ENCODE peak calls at places on chromosomes 13 and 19, in nine cellular contexts. G, B, Z, V, P, S, Y, O and I are unnamed samples.

GRCh38 chr13:50355797-50356196 is 340.6 kb downstream of the KCNRG start:
- DNase-seq in G (no peak), S (no peak), P (no peak), Z (no peak), V (no peak), B (no peak), Y (no peak), O (no peak), I (no peak)

GRCh38 chr13:33040116-33040515 is 23.9 kb downstream of the KL start:
- DNase-seq in P (no peak), O (no peak), V (no peak), Z (no peak), S (no peak), B (no peak), Y (no peak), G (no peak), I (no peak)

GRCh38 chr19:33245948-33246728 is 20.5 kb upstream of the SLC7A10 start:
- DNase-seq in O (peak), Z (peak), B (no peak), V (peak), S (no peak), P (no peak), Y (peak), G (no peak), I (no peak)

GRCh38 chr13:34416833-34417425 is 525.1 kb upstream of the NBEA start:
- DNase-seq in Y (no peak), Z (peak), G (no peak), B (peak), S (no peak), O (no peak), P (no peak), V (peak), I (no peak)

GRCh38 chr13:20721058-20721453 is 17.6 kb downstream of the IL17D start:
- DNase-seq in B (no peak), S (no peak), Z (no peak), V (no peak), Y (no peak), P (no peak), O (no peak), G (no peak), I (no peak)

GRCh38 chr19:56132316-56132822 is 8.7 kb upstream of the ZNF444 start:
- DNase-seq in Z (peak), Y (peak), S (no peak), O (peak), B (no peak), P (no peak), V (peak), G (no peak), I (no peak)

GRCh38 chr13:99322297-99323103 is 15.3 kb upstream of the GPR183 start:
- DNase-seq in O (no peak), P (no peak), Z (peak), B (no peak), V (peak), G (no peak), S (no peak), Y (no peak), I (no peak)

GRCh38 chr13:70523622-70524021 is 415.4 kb upstream of the KLHL1 start:
- DNase-seq in Y (no peak), B (no peak), Z (no peak), P (no peak), V (peak), S (no peak), O (no peak), G (no peak), I (no peak)

GRCh38 chr19:2097330-2098327 is 914 bp downstream of the IZUMO4 start:
- DNase-seq in S (no peak), Z (no peak), G (no peak), B (no peak), V (no peak), Y (no peak), P (no peak), O (peak), I (no peak)

GRCh38 chr19:58328999-58329398 is 2.2 kb downstream of the ZSCAN22 start:
- DNase-seq in O (peak), Y (no peak), B (no peak), P (no peak), V (no peak), Z (no peak), S (peak), G (peak), I (peak)

GRCh38 chr13:32585625-32586021 is 629 bp upstream of the PDS5B start:
- DNase-seq in O (peak), G (no peak), S (peak), Y (no peak), Z (no peak), V (no peak), P (no peak), B (no peak), I (peak)

GRCh38 chr13:98846521-98846920 is 94.0 kb upstream of the SLC15A1 start:
- DNase-seq in Y (no peak), O (no peak), G (no peak), Z (no peak), V (no peak), P (no peak), B (no peak), S (no peak), I (no peak)

GRCh38 chr19:58182577-58182988 is 278 bp upstream of the ZNF274 start:
- DNase-seq in P (no peak), V (no peak), G (no peak), O (no peak), S (no peak), Y (no peak), Z (no peak), B (no peak), I (no peak)

GRCh38 chr13:30870049-30870884 is 35.8 kb upstream of the MEDAG start:
- DNase-seq in V (peak), Z (peak), G (no peak), O (peak), P (no peak), S (no peak), Y (no peak), B (peak), I (peak)

GRCh38 chr13:110264685-110265275 is 42.2 kb downstream of the COL4A1 start:
- DNase-seq in P (no peak), Y (no peak), Z (no peak), V (no peak), G (no peak), S (no peak), B (peak), O (no peak), I (no peak)

GRCh38 chr19:1079566-1080111 is 12.7 kb downstream of the ARHGAP45 start:
- DNase-seq in O (no peak), Y (no peak), Z (no peak), B (no peak), G (no peak), S (no peak), V (no peak), P (no peak), I (no peak)

GRCh38 chr19:58563034-58563573 is 4.7 kb upstream of the UBE2M start:
- DNase-seq in Z (peak), P (peak), V (no peak), S (peak), B (no peak), G (no peak), O (peak), Y (no peak), I (no peak)

GRCh38 chr19:2331601-2332246 is 3.2 kb downstream of the SPPL2B start:
- DNase-seq in Y (no peak), S (no peak), O (no peak), V (no peak), G (no peak), P (peak), Z (no peak), B (no peak), I (no peak)

GRCh38 chr13:23201870-23202269 is 21.1 kb downstream of the SGCG start:
- DNase-seq in V (no peak), B (no peak), S (no peak), O (no peak), Y (no peak), G (no peak), Z (no peak), P (no peak), I (no peak)

GRCh38 chr13:77729502-77730221 is 32.2 kb downstream of the SLAIN1 start:
- DNase-seq in Y (no peak), B (no peak), O (no peak), Z (no peak), V (no peak), G (no peak), S (no peak), P (no peak), I (no peak)

GRCh38 chr13:29065142-29065541 is 245.0 kb downstream of the MTUS2 start:
- DNase-seq in B (no peak), Y (no peak), P (no peak), S (no peak), G (no peak), O (no peak), Z (no peak), V (no peak), I (no peak)

GRCh38 chr13:30382836-30383525 is 39.3 kb upstream of the UBE2L5 start:
- DNase-seq in S (no peak), V (no peak), B (no peak), P (no peak), O (no peak), G (no peak), Z (no peak), Y (no peak), I (no peak)

GRCh38 chr13:60398949-60399589 is 2.0 kb downstream of the TDRD3 start:
- DNase-seq in Z (peak), P (no peak), S (no peak), Y (no peak), B (no peak), V (peak), G (no peak), O (no peak), I (no peak)

GRCh38 chr13:99123101-99124045 is 77.3 kb upstream of the UBAC2 start:
- DNase-seq in S (no peak), B (no peak), P (no peak), Y (no peak), O (no peak), V (peak), G (no peak), Z (peak), I (no peak)

GRCh38 chr19:5052515-5052914 is 83.6 kb downstream of the KDM4B start:
- DNase-seq in S (no peak), P (no peak), Y (no peak), G (no peak), Z (no peak), O (no peak), V (no peak), B (no peak), I (no peak)

GRCh38 chr19:3699741-3700241 is 477 bp downstream of the PIP5K1C start:
- DNase-seq in Y (no peak), S (no peak), V (no peak), B (no peak), G (no peak), Z (no peak), P (no peak), O (peak), I (no peak)

GRCh38 chr19:1106841-1107654 is 3.3 kb downstream of the GPX4 start:
- DNase-seq in Z (peak), Y (no peak), O (no peak), B (no peak), G (no peak), S (no peak), P (no peak), V (peak), I (no peak)

GRCh38 chr19:33613601-33614000 is 8.2 kb upstream of the CHST8 start:
- DNase-seq in G (no peak), V (no peak), B (no peak), S (no peak), O (no peak), P (no peak), Y (no peak), Z (no peak), I (no peak)

GRCh38 chr13:109131698-109132257 is 502.4 kb downstream of the MYO16 start:
- DNase-seq in S (no peak), O (no peak), B (no peak), V (no peak), G (no peak), P (no peak), Y (no peak), Z (peak), I (no peak)

GRCh38 chr13:46109451-46109850 is 4.6 kb upstream of the CPB2 start:
- DNase-seq in P (no peak), S (no peak), G (no peak), Y (no peak), Z (no peak), V (no peak), B (no peak), O (no peak), I (no peak)

GRCh38 chr13:102369303-102369702 is 32.5 kb downstream of the FGF14 start:
- DNase-seq in B (no peak), G (no peak), Y (no peak), O (no peak), P (no peak), V (peak), Z (no peak), S (no peak), I (no peak)

GRCh38 chr13:20360041-20360491 is 127.9 kb upstream of the GJB6 start:
- DNase-seq in B (no peak), V (peak), Y (no peak), Z (peak), S (no peak), P (no peak), O (no peak), G (no peak), I (no peak)

GRCh38 chr19:11204076-11204602 is 6.8 kb upstream of the KANK2 start:
- DNase-seq in Y (no peak), O (no peak), S (no peak), G (no peak), B (no peak), V (no peak), P (no peak), Z (no peak), I (no peak)

DNA sequence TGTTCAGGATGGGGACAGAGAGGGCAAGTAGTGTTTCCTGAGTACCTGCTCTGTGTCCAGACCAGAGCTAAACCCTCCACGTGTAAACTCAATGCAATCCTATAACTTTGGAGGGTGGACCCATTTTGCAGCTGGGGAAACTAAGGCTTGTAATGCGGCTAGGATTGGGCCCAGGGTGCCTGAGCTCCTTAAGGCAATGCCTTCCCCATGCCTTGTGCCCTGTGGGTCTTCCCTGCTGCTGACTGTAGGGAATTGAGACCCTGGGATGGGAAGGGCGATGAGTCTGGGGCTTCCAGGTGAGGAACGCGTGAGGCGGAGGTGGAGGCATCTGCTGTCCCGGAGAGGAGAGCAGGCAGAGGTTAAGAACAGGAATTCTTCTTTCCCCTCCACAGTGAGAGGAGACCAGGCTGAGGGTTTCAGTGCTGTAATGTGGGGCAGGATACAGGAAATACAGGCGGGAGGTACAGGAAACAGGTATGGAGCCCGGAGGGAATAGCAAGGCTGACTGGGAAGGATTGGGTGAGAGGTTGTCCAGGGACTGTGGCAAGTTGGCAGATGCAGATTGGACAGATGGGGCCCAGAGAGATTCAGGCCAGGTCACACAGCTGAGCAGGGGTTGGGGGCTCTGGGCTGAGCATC is 19.2 kb downstream of the SLC27A1 start:
- DNase-seq in S (peak), V (no peak), G (no peak), Y (no peak), P (no peak), B (no peak), O (no peak), Z (no peak), I (no peak)
- TF ChIP-seq CTCF in S (peak), V (no peak), G (no peak), Y (peak), P (no peak), B (no peak), O (no peak), Z (no peak), I (peak)

GRCh38 chr13:100442095-100442832 is 146.3 kb downstream of the GGACT start:
- DNase-seq in S (no peak), Z (no peak), G (no peak), Y (no peak), O (no peak), B (no peak), P (no peak), V (no peak), I (no peak)
- TF ChIP-seq CTCF in S (no peak), Z (no peak), G (no peak), Y (no peak), O (no peak), B (no peak), P (no peak), V (no peak), I (no peak)

GRCh38 chr19:49639401-49640112 is 386 bp downstream of the RRAS start:
- DNase-seq in G (no peak), Z (no peak), V (no peak), B (no peak), O (no peak), P (no peak), S (no peak), Y (no peak), I (no peak)
- TF ChIP-seq CTCF in G (no peak), Z (no peak), V (no peak), B (no peak), O (no peak), P (no peak), S (no peak), Y (no peak), I (no peak)

DNA sequence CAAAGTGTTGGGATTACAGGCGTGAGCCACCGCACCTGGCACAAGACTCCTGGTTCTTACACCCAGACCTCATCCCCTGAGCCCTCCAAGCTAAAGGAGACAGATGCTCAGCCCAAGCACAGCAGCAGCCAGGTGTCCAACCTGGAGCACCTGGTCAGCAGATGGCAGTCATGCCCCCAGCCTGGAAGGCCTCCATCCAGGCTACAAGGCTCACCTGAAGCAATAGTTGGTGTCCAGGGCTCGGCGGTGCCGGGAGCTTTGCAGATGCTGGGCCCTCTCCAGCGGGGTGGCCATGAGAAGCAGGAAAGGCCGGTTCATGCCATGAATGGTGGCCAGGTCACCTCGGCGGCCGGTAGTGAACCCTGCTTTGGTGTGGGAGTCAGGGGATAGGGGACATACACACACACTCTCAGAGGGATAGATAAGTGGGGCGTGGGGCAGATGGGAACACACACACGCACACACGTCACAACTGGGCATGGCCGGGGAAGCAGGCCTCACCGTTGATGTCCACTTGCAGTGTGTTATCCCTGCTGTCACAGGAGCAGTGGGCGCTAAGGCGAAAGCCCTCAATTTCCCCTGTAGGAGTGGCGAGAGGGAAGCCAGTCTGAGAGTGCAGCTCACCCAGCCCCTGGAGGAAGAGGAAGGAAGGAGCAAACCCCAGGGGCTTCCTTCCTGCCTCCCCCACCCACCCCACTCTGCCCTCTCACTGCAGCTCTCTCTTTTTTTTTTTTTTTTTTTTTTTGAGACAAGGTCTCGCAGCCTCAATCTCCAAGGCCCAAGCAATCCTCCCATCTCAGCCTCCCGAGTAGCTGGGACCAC is 11.8 kb downstream of the TGFB1 start:
- DNase-seq in O (peak), S (no peak), Z (no peak), Y (no peak), V (no peak), P (no peak), G (no peak), B (no peak), I (no peak)
- TF ChIP-seq CTCF in O (peak), S (no peak), Z (no peak), Y (no peak), V (no peak), P (no peak), G (no peak), B (no peak), I (no peak)

GRCh38 chr19:13127051-13127450 is 9.0 kb downstream of the NACC1 start:
- DNase-seq in G (no peak), P (no peak), Z (no peak), B (no peak), V (peak), O (no peak), S (no peak), Y (no peak), I (no peak)

GRCh38 chr19:13127811-13128575 is 9.9 kb downstream of the NACC1 start:
- DNase-seq in G (no peak), S (no peak), B (no peak), Y (no peak), O (no peak), Z (no peak), V (no peak), P (no peak), I (no peak)

GRCh38 chr19:13128583-13128982 is 10.5 kb downstream of the NACC1 start:
- DNase-seq in O (no peak), V (no peak), S (no peak), Y (no peak), P (no peak), G (no peak), B (no peak), Z (no peak), I (no peak)

GRCh38 chr19:13130886-13131490 is 12.9 kb downstream of the NACC1 start:
- DNase-seq in O (no peak), S (no peak), Y (no peak), G (no peak), P (no peak), B (no peak), Z (no peak), V (no peak), I (no peak)

GRCh38 chr19:13129384-13129783 is 11.3 kb downstream of the NACC1 start:
- DNase-seq in V (no peak), B (no peak), P (no peak), O (no peak), Y (no peak), G (no peak), Z (no peak), S (no peak), I (no peak)
- TF ChIP-seq CTCF in V (no peak), B (no peak), P (no peak), O (no peak), Y (no peak), G (no peak), Z (no peak), S (no peak), I (no peak)

GRCh38 chr19:49241769-49242168 is 83.2 kb downstream of the SLC6A16 start:
- DNase-seq in Y (no peak), O (no peak), P (no peak), B (no peak), G (no peak), V (no peak), Z (no peak), S (no peak), I (no peak)

GRCh38 chr19:49243726-49244125 is 81.3 kb downstream of the SLC6A16 start:
- DNase-seq in P (no peak), G (no peak), V (no peak), O (no peak), Y (no peak), S (no peak), Z (no peak), B (no peak), I (no peak)

GRCh38 chr19:49244256-49244655 is 80.7 kb downstream of the SLC6A16 start:
- DNase-seq in G (no peak), S (no peak), V (no peak), Z (no peak), B (no peak), P (no peak), Y (no peak), O (no peak), I (no peak)

GRCh38 chr19:49243129-49243528 is 81.9 kb downstream of the SLC6A16 start:
- DNase-seq in V (no peak), S (no peak), O (no peak), P (no peak), B (no peak), G (no peak), Y (no peak), Z (no peak), I (no peak)
- TF ChIP-seq CTCF in V (no peak), S (no peak), O (no peak), P (no peak), B (no peak), G (no peak), Y (no peak), Z (no peak), I (no peak)

GRCh38 chr13:42994878-42995277 is 2.8 kb upstream of the EPSTI1 start:
- DNase-seq in B (no peak), P (no peak), S (no peak), Y (no peak), G (no peak), O (no peak), V (no peak), Z (no peak), I (no peak)

GRCh38 chr13:42999491-42999890 is 7.5 kb upstream of the EPSTI1 start:
- DNase-seq in Z (no peak), O (no peak), P (no peak), V (no peak), B (no peak), G (no peak), Y (no peak), S (no peak), I (no peak)

GRCh38 chr13:42992585-42993122 is 613 bp upstream of the EPSTI1 start:
- DNase-seq in V (no peak), B (no peak), P (no peak), S (no peak), Z (no peak), Y (no peak), O (no peak), G (no peak), I (no peak)

GRCh38 chr13:42997381-42997780 is 5.3 kb upstream of the EPSTI1 start:
- DNase-seq in Z (peak), P (no peak), V (no peak), S (no peak), G (no peak), O (peak), Y (no peak), B (no peak), I (no peak)

GRCh38 chr13:42996584-42996983 is 4.5 kb upstream of the EPSTI1 start:
- DNase-seq in S (no peak), O (no peak), B (no peak), P (no peak), V (peak), G (no peak), Z (peak), Y (no peak), I (no peak)
- TF ChIP-seq CTCF in S (no peak), O (no peak), B (no peak), P (no peak), V (no peak), G (no peak), Z (no peak), Y (no peak), I (no peak)